ENCODE peak calls at places on chromosome 2, in seven cellular contexts. Q is adrenal gland; P is astrocyte; F is naive thymus-derived CD4-positive, alpha-beta T cell; V is GM23248; O is K562; N is A549. I is an unnamed sample.

GRCh38 chr2:62724886-62725711 is 19.6 kb downstream of the EHBP1 start:
- DNase-seq in N (peak; percentile 78), F (no peak), O (peak; percentile 11), P (no peak), Q (no peak), V (no peak), I (no peak)

GRCh38 chr2:854460-854859 is 96.2 kb upstream of the SNTG2 start:
- DNase-seq in Q (peak; percentile 79), P (no peak), F (no peak), O (peak; percentile 56), N (peak; percentile 47), V (peak; percentile 44), I (peak; percentile 28)

GRCh38 chr2:73851274-73851673 is 22.5 kb downstream of the STAMBP start:
- DNase-seq in P (no peak), O (no peak), V (peak; percentile 5), F (no peak), Q (no peak), N (peak; percentile 61), I (peak; percentile 24)

GRCh38 chr2:237669628-237670351 is 42.4 kb downstream of the LRRFIP1 start:
- DNase-seq in O (no peak), F (no peak), V (peak; percentile 99), P (peak; percentile 97), Q (peak; percentile 53), N (peak; percentile 24), I (no peak)

GRCh38 chr2:159797468-159798375 is at the start of gene CD302:
- DNase-seq in P (peak; percentile 40), Q (peak; percentile 68), O (peak; percentile 42), F (peak; percentile 18), V (peak; percentile 87), N (peak; percentile 42), I (no peak)

GRCh38 chr2:57920342-57920939 is 126.2 kb upstream of the VRK2 start:
- DNase-seq in N (no peak), F (no peak), V (no peak), P (no peak), O (no peak), Q (no peak), I (no peak)

GRCh38 chr2:41927581-41928260 is 120.1 kb upstream of the PKDCC start:
- DNase-seq in N (no peak), Q (no peak), O (no peak), F (no peak), P (no peak), V (peak; percentile 20), I (no peak)

GRCh38 chr2:218904176-218904575 is 23.5 kb downstream of the WNT10A start:
- DNase-seq in N (no peak), P (no peak), Q (no peak), O (no peak), V (no peak), F (no peak), I (no peak)

GRCh38 chr2:105756435-105756834 is 11.7 kb downstream of the NCK2 start:
- DNase-seq in F (no peak), Q (no peak), V (no peak), N (no peak), P (no peak), O (no peak), I (no peak)

GRCh38 chr2:9422321-9423099 is 818 bp downstream of the ITGB1BP1 start:
- DNase-seq in O (peak; percentile 52), Q (peak; percentile 56), V (peak; percentile 83), N (peak; percentile 38), F (peak; percentile 42), P (no peak), I (peak; percentile 48)

GRCh38 chr2:112150447-112150846 is 12.3 kb downstream of the FBLN7 start:
- DNase-seq in V (peak; percentile 98), N (no peak), Q (no peak), F (no peak), O (no peak), P (peak; percentile 89), I (no peak)

GRCh38 chr2:71742953-71743601 is 289.7 kb downstream of the DYSF start:
- DNase-seq in O (peak; percentile 58), Q (peak; percentile 90), F (no peak), N (peak; percentile 87), V (peak; percentile 96), P (peak; percentile 96), I (no peak)

GRCh38 chr2:235095569-235095968 is 143.8 kb downstream of the SH3BP4 start:
- DNase-seq in N (no peak), F (no peak), V (peak; percentile 56), O (no peak), P (no peak), Q (no peak), I (no peak)

GRCh38 chr2:165720526-165720925 is 73.5 kb downstream of the GALNT3 start:
- DNase-seq in F (no peak), Q (no peak), O (no peak), V (peak; percentile 79), P (peak; percentile 98), N (no peak), I (no peak)

GRCh38 chr2:9712263-9712662 is 81.5 kb upstream of the YWHAQ start:
- DNase-seq in O (no peak), Q (no peak), F (no peak), N (no peak), V (no peak), P (no peak), I (no peak)

GRCh38 chr2:74659462-74659861 is 5.4 kb downstream of the SEMA4F start:
- DNase-seq in Q (no peak), N (no peak), V (no peak), P (no peak), F (no peak), O (no peak), I (no peak)

GRCh38 chr2:188721231-188721630 is 252.9 kb upstream of the COL3A1 start:
- DNase-seq in Q (no peak), P (no peak), V (peak; percentile 30), N (no peak), F (no peak), O (no peak), I (no peak)

GRCh38 chr2:53182609-53183008 is 585.0 kb upstream of the CHAC2 start:
- DNase-seq in O (no peak), F (no peak), V (no peak), Q (no peak), N (no peak), P (no peak), I (no peak)

GRCh38 chr2:96951125-96951654 is 35.2 kb downstream of the FAM178B start:
- DNase-seq in V (peak; percentile 61), N (peak; percentile 63), P (peak; percentile 21), Q (peak; percentile 74), F (peak; percentile 81), O (peak; percentile 90), I (peak; percentile 87)

GRCh38 chr2:215189393-215189792 is 51.0 kb upstream of the ABCA12 start:
- DNase-seq in Q (no peak), F (no peak), V (no peak), O (no peak), N (no peak), P (no peak), I (no peak)

GRCh38 chr2:231900975-231901374 is 25.2 kb downstream of the NPPC start:
- DNase-seq in O (peak; percentile 35), P (no peak), V (no peak), Q (no peak), F (no peak), N (no peak), I (no peak)

GRCh38 chr2:204213588-204213987 is 277.0 kb downstream of the ICOS start:
- DNase-seq in P (no peak), Q (no peak), V (no peak), F (no peak), N (no peak), O (no peak), I (no peak)

GRCh38 chr2:23824777-23825212 is 102.1 kb downstream of the ATAD2B start:
- DNase-seq in V (peak; percentile 69), P (peak; percentile 15), F (peak; percentile 50), O (peak; percentile 28), Q (no peak), N (peak; percentile 60), I (peak; percentile 60)

GRCh38 chr2:30686000-30686399 is 121.2 kb downstream of the CAPN13 start:
- DNase-seq in P (no peak), N (peak; percentile 55), V (no peak), F (no peak), O (peak; percentile 31), Q (no peak), I (no peak)

GRCh38 chr2:159185401-159186130 is 100.9 kb downstream of the WDSUB1 start:
- DNase-seq in Q (no peak), N (peak; percentile 36), F (peak; percentile 47), O (peak; percentile 57), P (peak; percentile 99), V (peak; percentile 66), I (no peak)

GRCh38 chr2:145748927-145749326 is 1229.0 kb upstream of the ZEB2 start:
- DNase-seq in F (no peak), N (no peak), P (no peak), V (no peak), Q (no peak), O (no peak), I (no peak)
- H3K4me1 ChIP-seq in F (no peaks in the 10 kb centered on the region), N (peaks cover 7% of the 10 kb centered on the region), P (peaks cover 30% of the 10 kb centered on the region), V (peaks cover 36% of the 10 kb centered on the region), Q (peaks cover 8% of the 10 kb centered on the region), O (peaks cover 62% of the 10 kb centered on the region), I (no peaks in the 10 kb centered on the region)

GRCh38 chr2:145736901-145737300 is 1217.0 kb upstream of the ZEB2 start:
- DNase-seq in N (no peak), F (no peak), O (no peak), P (peak; percentile 55), V (no peak), Q (no peak), I (no peak)

GRCh38 chr2:145741161-145741560 is 1221.2 kb upstream of the ZEB2 start:
- DNase-seq in Q (no peak), O (no peak), V (no peak), P (no peak), F (no peak), N (no peak), I (no peak)

GRCh38 chr2:145743016-145743415 is 1223.1 kb upstream of the ZEB2 start:
- DNase-seq in N (no peak), Q (no peak), V (no peak), F (no peak), P (no peak), O (no peak), I (no peak)

GRCh38 chr2:145739679-145740078 is 1219.8 kb upstream of the ZEB2 start:
- DNase-seq in P (no peak), F (no peak), Q (no peak), O (no peak), N (no peak), V (no peak), I (no peak)

GRCh38 chr2:145740302-145740701 is 1220.4 kb upstream of the ZEB2 start:
- DNase-seq in V (peak; percentile 44), Q (no peak), F (no peak), N (no peak), P (peak; percentile 67), O (no peak), I (no peak)
- H3K4me3 ChIP-seq in V (no peak overlapping the region), Q (no peak overlapping the region), F (no peak overlapping the region), N (no peak overlapping the region), P (no peak overlapping the region), O (no peak overlapping the region), I (no peak overlapping the region)

DNA sequence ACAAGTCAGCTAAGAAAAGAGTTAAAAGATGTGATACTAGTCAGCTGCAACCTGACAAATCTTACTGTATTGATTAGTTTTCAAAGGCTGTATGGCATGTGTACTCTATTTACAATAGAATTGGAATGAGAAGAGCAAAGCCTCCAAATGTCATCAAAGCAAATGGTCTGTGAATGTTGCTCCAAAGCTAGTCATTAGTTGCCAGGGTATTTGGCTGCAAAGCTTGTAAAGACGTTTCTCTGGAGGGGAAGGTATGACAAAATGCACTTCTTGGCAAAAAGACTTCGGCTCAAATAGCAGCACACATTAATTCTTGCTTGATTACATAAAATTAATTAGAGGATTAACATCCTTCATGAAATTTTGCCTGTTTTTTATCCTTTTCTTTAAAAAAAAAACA is 59.3 kb downstream of the ETAA1 start:
- DNase-seq in N (no peak), F (no peak), V (no peak), Q (no peak), P (no peak), O (no peak), I (no peak)
- H3K4me1 ChIP-seq in N (peaks cover 9% of the 10 kb centered on the region), F (no peaks in the 10 kb centered on the region), V (peaks cover 12% of the 10 kb centered on the region), Q (no peaks in the 10 kb centered on the region), P (no peaks in the 10 kb centered on the region), O (no peaks in the 10 kb centered on the region), I (no peaks in the 10 kb centered on the region)

GRCh38 chr2:19802088-19802806 is 99.5 kb downstream of the TTC32 start:
- DNase-seq in O (no peak), P (peak; percentile 76), V (peak; percentile 65), N (no peak), F (no peak), Q (no peak), I (no peak)
- H3K4me3 ChIP-seq in O (no peak overlapping the region), P (peak overlapping the region; percentile 20), V (peak overlapping the region; percentile 6), N (no peak overlapping the region), F (no peak overlapping the region), Q (no peak overlapping the region), I (no peak overlapping the region)

I was measured in HAP-1.